ENCODE peak calls at places on chromosomes 2 and 18, in five cellular contexts. Z is psoas muscle, H is heart right ventricle, Y is GM10248, J is type B pancreatic cell. D is an unnamed sample.

GRCh38 chr2:102082591-102083586 is 59.7 kb upstream of the IL1R1 start:
- DNase-seq in H (no peak), Y (peak), J (no peak), Z (no peak), D (peak)

GRCh38 chr2:38702413-38702812 is 36.5 kb downstream of the GALM start:
- DNase-seq in H (no peak), J (no peak), Z (no peak), Y (no peak), D (peak)

GRCh38 chr2:41963661-41964525 is 83.9 kb upstream of the PKDCC start:
- DNase-seq in Y (no peak), Z (peak), J (no peak), H (peak), D (no peak)

GRCh38 chr2:237766334-237766733 is 32.2 kb upstream of the RBM44 start:
- DNase-seq in H (no peak), Y (no peak), J (no peak), Z (no peak), D (peak)

GRCh38 chr2:102278720-102279390 is 32.5 kb upstream of the IL1RL1 start:
- DNase-seq in H (no peak), J (no peak), Z (peak), Y (no peak), D (no peak)

GRCh38 chr2:130328710-130329109 is 14.0 kb upstream of the IMP4 start:
- DNase-seq in J (no peak), Y (no peak), H (no peak), Z (no peak), D (no peak)

GRCh38 chr2:7773362-7773973 is 856.3 kb downstream of the RNF144A start:
- DNase-seq in Z (no peak), J (no peak), Y (peak), H (no peak), D (peak)

GRCh38 chr18:74630804-74631203 is 33.1 kb downstream of the ZNF407 start:
- DNase-seq in Z (no peak), Y (no peak), J (no peak), H (no peak), D (no peak)

GRCh38 chr2:28471214-28471613 is 24.6 kb upstream of the PLB1 start:
- DNase-seq in Z (no peak), H (no peak), Y (no peak), J (no peak), D (no peak)

GRCh38 chr18:77344777-77345507 is 95.3 kb downstream of the GALR1 start:
- DNase-seq in H (no peak), Y (no peak), Z (no peak), J (no peak), D (no peak)

GRCh38 chr2:69781321-69782248 is 39.7 kb downstream of the ANXA4 start:
- DNase-seq in Y (no peak), J (no peak), H (no peak), Z (no peak), D (no peak)

GRCh38 chr18:23574611-23575308 is 11.5 kb downstream of the NPC1 start:
- DNase-seq in Y (no peak), Z (no peak), J (no peak), H (no peak), D (no peak)

GRCh38 chr2:26000561-26001211 is 18.4 kb upstream of the KIF3C start:
- DNase-seq in Y (no peak), Z (peak), J (no peak), H (no peak), D (no peak)

GRCh38 chr2:238096311-238097011 is 3.7 kb upstream of the ESPNL start:
- DNase-seq in Z (no peak), J (peak), H (no peak), Y (no peak), D (no peak)

GRCh38 chr2:195029804-195030654 is 627.0 kb upstream of the SLC39A10 start:
- DNase-seq in Z (no peak), Y (no peak), H (no peak), J (no peak), D (no peak)

GRCh38 chr18:79588636-79589481 is 90.7 kb upstream of the CTDP1 start:
- DNase-seq in Y (no peak), H (peak), Z (peak), J (peak), D (peak)

GRCh38 chr2:46299365-46300263 is 2.4 kb downstream of the EPAS1 start:
- DNase-seq in J (no peak), Z (peak), H (peak), Y (no peak), D (peak)

GRCh38 chr2:168293766-168294165 is 46.4 kb upstream of the STK39 start:
- DNase-seq in J (no peak), H (no peak), Z (no peak), Y (no peak), D (no peak)
- TF ChIP-seq CTCF in J (no peak), H (no peak), Z (no peak), Y (no peak), D (peak)

GRCh38 chr2:223801702-223802101 is 35.7 kb downstream of the AP1S3 start:
- DNase-seq in Z (no peak), H (no peak), J (no peak), Y (no peak), D (no peak)

GRCh38 chr2:223800908-223801307 is 36.5 kb downstream of the AP1S3 start:
- DNase-seq in Y (no peak), J (no peak), H (no peak), Z (no peak), D (no peak)

GRCh38 chr2:223797073-223797472 is 40.3 kb downstream of the AP1S3 start:
- DNase-seq in Z (no peak), Y (no peak), H (no peak), J (no peak), D (no peak)

GRCh38 chr2:223797811-223798721 is 39.3 kb downstream of the AP1S3 start:
- DNase-seq in Y (peak), J (no peak), Z (no peak), H (no peak), D (peak)
- TF ChIP-seq CTCF in Y (peak), J (peak), Z (peak), H (peak), D (peak)

GRCh38 chr2:180910831-180911665 is 69.4 kb upstream of the UBE2E3 start:
- DNase-seq in Y (no peak), Z (no peak), H (no peak), J (no peak), D (no peak)
- TF ChIP-seq CTCF in Y (no peak), Z (no peak), H (no peak), J (no peak), D (no peak)

DNA sequence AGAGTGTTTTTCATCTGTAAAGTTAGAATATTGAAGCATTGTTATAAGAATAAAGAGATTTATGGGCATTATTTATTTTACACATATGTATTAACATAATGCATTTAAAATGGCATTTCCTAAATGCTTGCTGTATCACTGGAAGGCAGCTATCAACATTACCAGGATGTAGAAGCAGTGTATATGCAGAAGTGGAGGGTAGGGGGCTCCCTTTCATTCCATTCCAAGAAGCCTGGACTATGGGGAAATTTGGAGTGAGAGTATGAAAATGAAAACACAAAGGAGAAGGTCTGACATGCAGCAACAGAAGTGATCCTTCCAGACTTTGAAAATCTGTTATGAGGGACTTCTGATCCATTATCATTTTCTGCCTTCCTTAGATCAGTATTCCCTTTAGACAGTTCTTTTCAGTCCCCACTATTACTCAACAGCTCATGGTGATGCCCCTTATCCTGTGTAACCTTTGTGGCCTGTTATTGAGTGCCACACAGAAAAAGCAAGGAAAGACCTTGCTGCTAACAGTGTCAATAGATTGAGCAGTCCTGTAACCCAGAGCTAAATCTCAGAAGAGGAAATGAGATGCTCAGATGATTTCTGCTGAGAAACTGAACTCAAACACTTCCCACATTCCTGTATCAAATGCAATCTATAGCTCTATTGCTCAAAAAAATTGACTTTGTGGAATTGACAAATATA is 216.6 kb downstream of the HNMT start:
- DNase-seq in Z (no peak), H (no peak), J (no peak), Y (no peak), D (no peak)
- TF ChIP-seq CTCF in Z (no peak), H (no peak), J (peak), Y (no peak), D (no peak)

DNA sequence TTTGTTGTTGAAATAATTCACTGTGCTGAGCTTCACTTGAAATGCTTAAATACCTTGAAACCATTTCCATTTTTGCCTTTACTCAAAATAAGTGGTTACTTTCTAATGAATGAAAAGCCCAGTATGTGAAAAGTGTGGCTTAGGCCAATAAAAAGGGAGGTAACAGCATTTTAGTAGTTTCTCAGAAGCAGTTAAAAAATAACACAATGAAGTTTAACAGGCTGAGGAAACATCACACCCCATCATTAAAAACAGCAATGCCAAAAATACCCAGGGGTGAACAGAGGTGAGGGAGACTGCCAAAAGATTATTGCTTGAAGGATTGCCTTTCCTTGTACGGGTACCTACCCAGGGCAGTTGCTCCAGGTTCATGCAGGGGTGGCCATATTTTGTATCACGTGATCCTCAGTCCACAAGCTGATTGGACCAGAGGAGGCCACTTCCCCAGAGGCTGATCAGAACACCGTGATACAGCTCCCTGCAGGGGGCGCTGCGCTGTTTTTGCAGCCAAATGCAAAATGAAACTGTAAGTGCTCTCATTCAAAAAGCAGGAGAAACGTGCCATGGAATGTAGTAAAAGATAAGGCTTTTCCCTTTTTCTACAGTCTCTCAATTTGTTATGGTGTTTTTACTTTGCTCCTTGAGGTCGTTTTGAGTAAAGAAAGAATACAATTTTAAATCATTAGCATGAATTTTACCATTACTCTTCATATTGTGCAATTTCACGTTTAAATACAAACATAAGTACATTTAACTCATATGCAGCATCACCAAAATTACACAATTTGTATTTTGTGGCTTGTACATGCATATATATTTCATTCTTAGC is 70.2 kb upstream of the SH3BP4 start:
- DNase-seq in H (peak), Z (peak), Y (peak), J (peak), D (peak)
- TF ChIP-seq CTCF in H (peak), Z (peak), Y (peak), J (peak), D (peak)

GRCh38 chr2:196241175-196241574 is 69.8 kb upstream of the STK17B start:
- DNase-seq in J (no peak), Z (no peak), H (no peak), Y (no peak), D (no peak)

GRCh38 chr2:196238836-196239380 is 67.5 kb upstream of the STK17B start:
- DNase-seq in J (no peak), Y (no peak), Z (no peak), H (no peak), D (no peak)

GRCh38 chr2:196244516-196244915 is 73.1 kb upstream of the STK17B start:
- DNase-seq in J (no peak), Y (no peak), Z (no peak), H (no peak), D (no peak)

GRCh38 chr2:196242131-196242620 is 70.8 kb upstream of the STK17B start:
- DNase-seq in Y (peak), Z (no peak), J (no peak), H (no peak), D (peak)

GRCh38 chr2:196239622-196240587 is 68.5 kb upstream of the STK17B start:
- DNase-seq in Z (peak), H (peak), J (no peak), Y (peak), D (peak)
- TF ChIP-seq CTCF in Z (no peak), H (peak), J (no peak), Y (no peak), D (peak)

GRCh38 chr18:59631583-59632181 is 65.5 kb downstream of the CCBE1 start:
- DNase-seq in Y (peak), Z (no peak), J (no peak), H (no peak), D (no peak)
- TF ChIP-seq CTCF in Y (peak), Z (peak), J (peak), H (peak), D (peak)

D was measured in HFFc6.